ENCODE peak calls at places on chromosomes 16 and 17, in six cellular contexts. Q, N, E, G, Y and C are unnamed samples.

GRCh38 chr16:49857423-49858181 is 1.7 kb upstream of the ZNF423 start:
- DNase-seq in Q (peak), N (peak), E (peak), G (peak), Y (peak), C (peak)

GRCh38 chr17:40122944-40123810 is 1.4 kb downstream of the MSL1 start:
- DNase-seq in Q (peak), N (peak), E (peak), G (peak), Y (peak), C (peak)

GRCh38 chr17:42891539-42892152 is 9.0 kb upstream of the G6PC1 start:
- DNase-seq in Q (peak), N (peak), E (peak), G (no peak), Y (no peak), C (peak)

GRCh38 chr17:76365256-76365903 is 11.7 kb upstream of the PRPSAP1 start:
- DNase-seq in Q (no peak), N (no peak), E (no peak), G (no peak), Y (peak), C (peak)

GRCh38 chr17:16470302-16470701 is 21.7 kb downstream of the LRRC75A start:
- DNase-seq in Q (peak), N (no peak), E (no peak), G (no peak), Y (no peak), C (no peak)

GRCh38 chr16:10206215-10206614 is 24.0 kb upstream of the GRIN2A start:
- DNase-seq in Q (no peak), N (no peak), E (no peak), G (no peak), Y (peak), C (no peak)

GRCh38 chr17:45646288-45646988 is 137.7 kb upstream of the CRHR1 start:
- DNase-seq in Q (no peak), N (no peak), E (no peak), G (no peak), Y (no peak), C (no peak)

GRCh38 chr17:66432996-66433556 is 130.7 kb downstream of the PRKCA start:
- DNase-seq in Q (no peak), N (no peak), E (peak), G (no peak), Y (no peak), C (peak)

GRCh38 chr17:37292429-37293139 is 83.2 kb upstream of the C17orf78 start:
- DNase-seq in Q (no peak), N (no peak), E (peak), G (no peak), Y (peak), C (no peak)

GRCh38 chr17:57415737-57416354 is 159.5 kb downstream of the MSI2 start:
- DNase-seq in Q (peak), N (no peak), E (no peak), G (no peak), Y (no peak), C (no peak)

GRCh38 chr17:34613064-34614019 is 34.0 kb downstream of the TMEM132E start:
- DNase-seq in Q (peak), N (peak), E (no peak), G (no peak), Y (no peak), C (peak)

GRCh38 chr17:2906907-2907306 is 110.7 kb downstream of the RAP1GAP2 start:
- DNase-seq in Q (no peak), N (no peak), E (no peak), G (no peak), Y (no peak), C (peak)